ENCODE peak calls at places on chromosomes 5 and 9, in six cellular contexts. O is ACHN, Z is AG08395, N is NCI-H524, R is mucosa of gallbladder, M is SJSA1. E is an unnamed sample.

GRCh38 chr9:136510561-136510960 is 27.7 kb upstream of the SEC16A start:
- DNase-seq in O (no peak), Z (no peak), N (no peak), R (no peak), M (no peak), E (no peak)

GRCh38 chr9:114965565-114965964 is 35.2 kb upstream of the TNFSF8 start:
- DNase-seq in O (no peak), Z (no peak), N (no peak), R (no peak), M (no peak), E (no peak)

GRCh38 chr9:121613009-121613766 is 38.2 kb upstream of the DAB2IP start:
- DNase-seq in O (no peak), Z (no peak), N (no peak), R (no peak), M (no peak), E (no peak)

GRCh38 chr5:142910128-142910527 is 140.0 kb downstream of the ARHGAP26 start:
- DNase-seq in O (no peak), Z (no peak), N (no peak), R (no peak), M (no peak), E (no peak)

GRCh38 chr5:57824047-57824446 is 341.4 kb upstream of the ACTBL2 start:
- DNase-seq in O (peak), Z (peak), N (no peak), R (no peak), M (peak), E (no peak)

GRCh38 chr5:65013141-65013540 is 244.4 kb downstream of the CWC27 start:
- DNase-seq in O (no peak), Z (peak), N (no peak), R (no peak), M (no peak), E (no peak)

GRCh38 chr5:32540446-32540845 is 44.9 kb upstream of the SUB1 start:
- DNase-seq in O (no peak), Z (no peak), N (no peak), R (no peak), M (no peak), E (no peak)

GRCh38 chr9:122546196-122546595 is 6.7 kb upstream of the OR1N2 start:
- DNase-seq in O (no peak), Z (no peak), N (no peak), R (no peak), M (no peak), E (no peak)

GRCh38 chr9:89448381-89448780 is 49.5 kb downstream of the SEMA4D start:
- DNase-seq in O (no peak), Z (no peak), N (no peak), R (no peak), M (no peak), E (no peak)

GRCh38 chr5:113606298-113607134 is 93.0 kb downstream of the YTHDC2 start:
- DNase-seq in O (peak), Z (peak), N (peak), R (peak), M (peak), E (peak)

GRCh38 chr9:117555964-117556629 is 141.2 kb upstream of the ASTN2 start:
- DNase-seq in O (peak), Z (peak), N (peak), R (peak), M (peak), E (peak)

GRCh38 chr5:147731708-147732551 is 50.6 kb downstream of the JAKMIP2 start:
- DNase-seq in O (no peak), Z (no peak), N (no peak), R (no peak), M (no peak), E (no peak)

GRCh38 chr9:113515862-113516261 is 52.3 kb downstream of the RGS3 start:
- DNase-seq in O (no peak), Z (no peak), N (no peak), R (no peak), M (no peak), E (no peak)

GRCh38 chr5:127068771-127069330 is 4.5 kb downstream of the C5orf63 start:
- DNase-seq in O (peak), Z (peak), N (no peak), R (no peak), M (no peak), E (no peak)

GRCh38 chr5:149024978-149025377 is 37.9 kb downstream of the SH3TC2 start:
- DNase-seq in O (no peak), Z (no peak), N (no peak), R (no peak), M (no peak), E (no peak)

GRCh38 chr9:133002147-133003070 is 23.9 kb downstream of the GFI1B start:
- DNase-seq in O (no peak), Z (no peak), N (no peak), R (no peak), M (no peak), E (no peak)

GRCh38 chr9:114030364-114030763 is 47.7 kb downstream of the AMBP start:
- DNase-seq in O (no peak), Z (no peak), N (no peak), R (peak), M (no peak), E (no peak)

GRCh38 chr9:98726735-98727134 is 18.0 kb upstream of the GABBR2 start:
- DNase-seq in O (no peak), Z (peak), N (peak), R (peak), M (no peak), E (no peak)

GRCh38 chr5:143605403-143606005 is 202.0 kb upstream of the NR3C1 start:
- DNase-seq in O (no peak), Z (no peak), N (no peak), R (no peak), M (no peak), E (peak)

GRCh38 chr9:129619787-129620668 is 873 bp downstream of the C9orf50 start:
- DNase-seq in O (peak), Z (peak), N (no peak), R (no peak), M (no peak), E (no peak)

GRCh38 chr9:113320051-113320450 is 16.9 kb upstream of the RNF183 start:
- DNase-seq in O (no peak), Z (no peak), N (no peak), R (no peak), M (no peak), E (no peak)

GRCh38 chr5:143922718-143923117 is 110.8 kb downstream of the HMHB1 start:
- DNase-seq in O (peak), Z (peak), N (no peak), R (no peak), M (peak), E (no peak)

GRCh38 chr5:179550511-179551342 is at the start of gene RUFY1:
- DNase-seq in O (peak), Z (peak), N (peak), R (peak), M (peak), E (peak)